ENCODE peak calls at places on chromosomes 4 and X, in four cellular contexts. L, D, U and C are unnamed samples.

GRCh38 chr4:74098628-74098995 is 383 bp downstream of the CXCL2 start:
- DNase-seq in L (no peak), D (no peak), U (peak), C (no peak)

GRCh38 chrX:137052641-137053235 is 18.9 kb upstream of the GPR101 start:
- DNase-seq in L (peak), D (no peak), U (no peak), C (no peak)

GRCh38 chr4:176753049-176753448 is 39.7 kb downstream of the VEGFC start:
- DNase-seq in L (no peak), D (no peak), U (no peak), C (no peak)

GRCh38 chr4:121034010-121034409 is 38.3 kb downstream of the NDNF start:
- DNase-seq in L (no peak), D (peak), U (no peak), C (no peak)

GRCh38 chrX:148310402-148311200 is 189.8 kb upstream of the AFF2 start:
- DNase-seq in L (no peak), D (peak), U (no peak), C (peak)

GRCh38 chr4:80125252-80126177 is 52.5 kb upstream of the ANTXR2 start:
- DNase-seq in L (peak), D (no peak), U (peak), C (peak)

GRCh38 chr4:26412381-26413372 is 77.6 kb downstream of the CCKAR start:
- DNase-seq in L (no peak), D (no peak), U (peak), C (no peak)

GRCh38 chrX:39894626-39895025 is 203.1 kb downstream of the BCOR start:
- DNase-seq in L (peak), D (no peak), U (peak), C (no peak)

GRCh38 chrX:40496728-40497127 is 84.0 kb upstream of the ATP6AP2 start:
- DNase-seq in L (peak), D (no peak), U (no peak), C (no peak)

GRCh38 chrX:117458243-117458968 is 658.2 kb downstream of the KLHL13 start:
- DNase-seq in L (no peak), D (no peak), U (no peak), C (no peak)

GRCh38 chrX:47218920-47219815 is 687 bp downstream of the CDK16 start:
- DNase-seq in L (peak), D (no peak), U (peak), C (peak)

GRCh38 chr4:41178372-41179085 is 35.8 kb downstream of the APBB2 start:
- DNase-seq in L (no peak), D (no peak), U (no peak), C (no peak)

GRCh38 chrX:26918633-26919032 is 544.5 kb downstream of the PPP4R3C start:
- DNase-seq in L (no peak), D (no peak), U (no peak), C (peak)

GRCh38 chrX:153580700-153581386 is 18.1 kb downstream of the CCNQ start:
- DNase-seq in L (peak), D (no peak), U (no peak), C (no peak)
- TF ChIP-seq CTCF in L (peak), D (no peak), U (no peak), C (no peak)

DNA sequence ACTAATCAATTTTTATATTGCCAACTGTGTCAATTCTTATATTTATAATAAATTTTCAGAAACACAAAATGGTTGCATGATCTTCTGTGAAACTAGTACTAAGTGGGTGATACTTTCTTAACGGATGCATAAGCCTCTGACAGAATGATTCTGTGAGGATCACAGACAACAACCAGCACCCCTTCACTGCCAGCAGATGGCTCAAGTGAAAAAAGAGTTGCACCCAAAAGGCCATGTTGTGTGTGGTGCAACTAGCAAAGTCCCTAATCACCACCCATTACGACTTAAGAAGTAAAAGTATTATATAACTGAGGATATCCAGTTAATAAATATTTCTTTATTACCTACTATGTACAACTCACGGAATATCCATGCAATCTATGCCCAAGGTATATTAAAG is 334.0 kb downstream of the PCDH19 start:
- DNase-seq in L (no peak), D (no peak), U (no peak), C (no peak)
- TF ChIP-seq CTCF in L (no peak), D (no peak), U (no peak), C (no peak)

DNA sequence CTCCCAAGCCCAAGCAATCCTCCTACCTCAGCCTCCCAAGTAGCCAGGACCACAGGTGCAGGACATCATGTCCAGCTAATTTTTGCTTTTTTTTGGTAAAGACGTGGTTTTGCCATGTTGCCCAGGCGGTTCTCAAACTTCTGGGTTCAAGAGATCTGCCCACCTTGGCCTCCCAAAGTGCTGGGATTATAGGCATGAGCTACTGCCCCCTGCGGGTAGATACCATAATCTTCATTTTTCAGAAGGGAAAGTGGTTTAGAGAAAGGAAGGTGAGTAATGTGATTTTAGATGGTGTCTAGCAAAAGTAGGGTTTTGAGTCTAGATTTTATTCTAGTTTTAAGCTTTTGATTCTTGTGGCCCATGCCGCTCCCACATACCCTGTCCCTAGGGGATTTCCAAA is 205.3 kb upstream of the CLNK start:
- DNase-seq in L (no peak), D (no peak), U (no peak), C (no peak)
- TF ChIP-seq CTCF in L (no peak), D (no peak), U (no peak), C (no peak)

DNA sequence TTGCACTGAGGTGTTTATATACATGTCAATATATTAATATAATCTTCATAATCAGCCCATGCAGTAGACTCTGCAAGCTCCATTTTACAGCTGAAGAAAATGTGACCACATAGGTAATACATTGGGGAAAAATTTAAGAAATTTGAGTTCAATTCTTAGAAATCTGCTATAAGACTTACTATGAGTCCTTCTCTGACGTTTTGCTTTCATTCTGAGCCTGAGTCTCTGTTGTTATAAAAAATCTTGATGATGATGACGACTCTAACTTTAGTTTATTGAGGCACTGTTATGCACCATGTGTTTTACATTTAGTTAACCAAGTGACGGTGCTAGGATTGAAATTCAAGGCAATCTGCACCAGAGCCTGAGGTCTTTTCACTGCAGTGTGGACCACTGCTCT is 370.3 kb upstream of the PPP1R2C start:
- DNase-seq in L (no peak), D (no peak), U (no peak), C (no peak)
- TF ChIP-seq CTCF in L (no peak), D (no peak), U (no peak), C (no peak)

DNA sequence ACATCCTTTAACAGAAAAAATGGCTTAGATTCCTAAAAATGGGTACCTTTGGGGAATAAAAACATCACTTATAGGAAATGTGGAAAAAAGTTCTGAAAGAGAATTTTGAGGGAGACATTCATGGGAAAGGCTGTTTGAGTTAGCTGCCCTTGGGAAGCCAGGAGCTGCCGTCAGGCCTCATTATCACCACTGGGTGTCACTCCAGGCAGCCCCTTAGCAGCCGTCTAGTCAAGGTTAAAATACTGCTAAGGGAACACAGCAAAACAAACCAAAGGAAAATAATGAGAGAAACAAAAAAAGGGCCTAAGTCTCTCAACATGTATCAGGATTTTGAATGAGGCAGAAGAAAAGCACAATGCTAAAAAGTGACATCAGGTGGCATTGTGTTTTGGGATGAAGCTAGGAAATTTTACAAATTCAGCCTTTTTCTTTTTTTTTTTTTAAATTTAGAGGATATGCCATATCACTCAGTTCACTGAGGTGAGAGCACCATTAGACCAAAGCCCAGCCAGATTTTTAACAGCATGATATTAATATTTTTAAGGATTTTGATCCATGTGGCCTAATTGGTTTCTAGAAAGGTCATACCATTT is 235.3 kb downstream of the GPAT3 start:
- DNase-seq in L (peak), D (no peak), U (peak), C (peak)
- TF ChIP-seq CTCF in L (peak), D (peak), U (peak), C (no peak)

GRCh38 chrX:6363193-6363592 is 134.5 kb upstream of the NLGN4X start:
- DNase-seq in L (no peak), D (no peak), U (no peak), C (no peak)
- TF ChIP-seq CTCF in L (no peak), D (no peak), U (no peak), C (no peak)

GRCh38 chrX:23844502-23845138 is 61.6 kb downstream of the SAT1 start:
- DNase-seq in L (peak), D (no peak), U (peak), C (no peak)
- TF ChIP-seq CTCF in L (no peak), D (no peak), U (no peak), C (no peak)

GRCh38 chr4:86939737-86940141 is 4.9 kb downstream of the AFF1 start:
- DNase-seq in L (no peak), D (no peak), U (peak), C (peak)
- TF ChIP-seq CTCF in L (no peak), D (no peak), U (no peak), C (no peak)